ENCODE peak calls at places on chromosome 19, in seven cellular contexts. H, Y, G, W, A, D and B are unnamed samples.

GRCh38 chr19:17931532-17932191 is 1.2 kb upstream of the CCDC124 start:
- DNase-seq in H (no peak), Y (no peak), G (no peak), W (no peak), A (no peak), D (no peak), B (no peak)

GRCh38 chr19:38736413-38737280 is 7.6 kb downstream of the CAPN12 start:
- DNase-seq in H (peak; percentile 79), Y (no peak), G (no peak), W (no peak), A (no peak), D (peak; percentile 39), B (peak; percentile 80)

GRCh38 chr19:58330458-58330857 is 3.7 kb downstream of the ZSCAN22 start:
- DNase-seq in H (no peak), Y (peak; percentile 81), G (no peak), W (no peak), A (peak; percentile 68), D (peak; percentile 71), B (no peak)

GRCh38 chr19:45934551-45935230 is 20.1 kb upstream of the NANOS2 start:
- DNase-seq in H (no peak), Y (no peak), G (no peak), W (no peak), A (no peak), D (no peak), B (no peak)

GRCh38 chr19:3483226-3483628 is at the start of gene SMIM44:
- DNase-seq in H (peak; percentile 54), Y (no peak), G (no peak), W (no peak), A (no peak), D (no peak), B (no peak)

GRCh38 chr19:52993342-52994178 is 20.2 kb upstream of the ERVV-1 start:
- DNase-seq in H (peak; percentile 90), Y (peak; percentile 78), G (peak; percentile 49), W (peak; percentile 47), A (peak; percentile 58), D (peak; percentile 87), B (peak; percentile 33)

GRCh38 chr19:52992109-52993004 is 21.4 kb upstream of the ERVV-1 start:
- DNase-seq in H (peak; percentile 34), Y (peak; percentile 5), G (no peak), W (no peak), A (no peak), D (peak; percentile 19), B (no peak)

GRCh38 chr19:48965806-48966540 is 864 bp downstream of the FTL start:
- DNase-seq in H (peak; percentile 92), Y (peak; percentile 79), G (no peak), W (peak; percentile 92), A (peak; percentile 69), D (peak; percentile 88), B (peak; percentile 87)

GRCh38 chr19:4060621-4061177 is 6.0 kb downstream of the ZBTB7A start:
- DNase-seq in H (peak; percentile 62), Y (no peak), G (no peak), W (no peak), A (no peak), D (no peak), B (no peak)

GRCh38 chr19:44737238-44738160 is 11.0 kb upstream of the BCL3 start:
- DNase-seq in H (no peak), Y (peak; percentile 78), G (no peak), W (no peak), A (peak; percentile 82), D (peak; percentile 59), B (no peak)

GRCh38 chr19:35015576-35016351 is 14.5 kb upstream of the SCN1B start:
- DNase-seq in H (no peak), Y (no peak), G (no peak), W (no peak), A (peak; percentile 54), D (peak; percentile 44), B (no peak)

GRCh38 chr19:40609561-40610395 is 8.6 kb downstream of the LTBP4 start:
- DNase-seq in H (peak; percentile 98), Y (peak; percentile 73), G (no peak), W (no peak), A (peak; percentile 48), D (peak; percentile 62), B (peak; percentile 87)

GRCh38 chr19:11435833-11436313 is 438 bp downstream of the PRKCSH start:
- DNase-seq in H (peak; percentile 50), Y (no peak), G (no peak), W (no peak), A (peak; percentile 16), D (peak; percentile 55), B (peak; percentile 4)

GRCh38 chr19:47258895-47259555 is 2.7 kb downstream of the CCDC9 start:
- DNase-seq in H (no peak), Y (no peak), G (no peak), W (no peak), A (no peak), D (no peak), B (no peak)

GRCh38 chr19:17109962-17110598 is 34.5 kb downstream of the MYO9B start:
- DNase-seq in H (peak; percentile 52), Y (no peak), G (no peak), W (no peak), A (no peak), D (no peak), B (no peak)

GRCh38 chr19:45474941-45475516 is 7.2 kb downstream of the FOSB start:
- DNase-seq in H (no peak), Y (no peak), G (no peak), W (no peak), A (no peak), D (no peak), B (no peak)

GRCh38 chr19:39946532-39946931 is 12.1 kb upstream of the FCGBP start:
- DNase-seq in H (no peak), Y (no peak), G (no peak), W (no peak), A (no peak), D (peak; percentile 21), B (no peak)

GRCh38 chr19:23762884-23763711 is 4.4 kb upstream of the ZNF681 start:
- DNase-seq in H (peak; percentile 94), Y (peak; percentile 4), G (no peak), W (peak; percentile 73), A (peak; percentile 56), D (peak; percentile 71), B (peak; percentile 89)

GRCh38 chr19:12730054-12730453 is 4.4 kb downstream of the TRIR start:
- DNase-seq in H (no peak), Y (no peak), G (no peak), W (no peak), A (no peak), D (no peak), B (no peak)

DNA sequence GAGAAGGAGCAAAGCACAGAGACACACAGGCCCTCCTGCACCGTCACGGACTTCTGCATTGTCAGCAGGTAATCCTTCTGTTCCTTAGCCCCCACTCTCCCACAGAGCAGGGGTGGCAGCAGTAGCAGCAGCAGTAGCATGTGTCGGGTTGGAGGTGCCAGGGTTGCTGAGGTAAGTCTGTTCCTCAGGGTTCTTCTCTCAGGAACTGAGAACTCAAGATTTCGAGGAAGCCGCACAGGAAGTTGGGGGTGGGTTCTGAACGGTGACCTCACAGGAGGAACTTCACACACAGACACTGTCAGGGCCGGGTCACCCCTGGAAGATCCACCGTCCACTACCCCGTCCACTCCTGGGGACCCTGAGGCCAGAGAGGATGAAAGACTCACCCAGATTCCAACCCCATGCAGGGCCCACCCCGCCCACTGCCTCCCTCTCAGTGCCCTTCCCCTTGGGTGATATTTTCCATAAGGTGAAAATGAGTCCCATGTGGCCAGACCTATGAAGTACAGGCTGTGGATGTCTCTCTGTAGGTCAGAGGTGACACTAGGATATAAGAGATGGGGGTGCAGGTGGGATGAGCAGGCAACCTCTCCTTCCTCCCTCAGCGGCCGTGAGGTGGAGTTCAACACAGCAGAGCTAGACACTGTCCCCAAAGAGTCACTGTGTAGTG is at the start of gene SIGLEC12:
- DNase-seq in H (peak; percentile 24), Y (no peak), G (no peak), W (no peak), A (no peak), D (no peak), B (no peak)
- TF ChIP-seq CTCF in H (no peak), Y (no peak), G (no peak), W (no peak), A (no peak), D (no peak), B (no peak)

DNA sequence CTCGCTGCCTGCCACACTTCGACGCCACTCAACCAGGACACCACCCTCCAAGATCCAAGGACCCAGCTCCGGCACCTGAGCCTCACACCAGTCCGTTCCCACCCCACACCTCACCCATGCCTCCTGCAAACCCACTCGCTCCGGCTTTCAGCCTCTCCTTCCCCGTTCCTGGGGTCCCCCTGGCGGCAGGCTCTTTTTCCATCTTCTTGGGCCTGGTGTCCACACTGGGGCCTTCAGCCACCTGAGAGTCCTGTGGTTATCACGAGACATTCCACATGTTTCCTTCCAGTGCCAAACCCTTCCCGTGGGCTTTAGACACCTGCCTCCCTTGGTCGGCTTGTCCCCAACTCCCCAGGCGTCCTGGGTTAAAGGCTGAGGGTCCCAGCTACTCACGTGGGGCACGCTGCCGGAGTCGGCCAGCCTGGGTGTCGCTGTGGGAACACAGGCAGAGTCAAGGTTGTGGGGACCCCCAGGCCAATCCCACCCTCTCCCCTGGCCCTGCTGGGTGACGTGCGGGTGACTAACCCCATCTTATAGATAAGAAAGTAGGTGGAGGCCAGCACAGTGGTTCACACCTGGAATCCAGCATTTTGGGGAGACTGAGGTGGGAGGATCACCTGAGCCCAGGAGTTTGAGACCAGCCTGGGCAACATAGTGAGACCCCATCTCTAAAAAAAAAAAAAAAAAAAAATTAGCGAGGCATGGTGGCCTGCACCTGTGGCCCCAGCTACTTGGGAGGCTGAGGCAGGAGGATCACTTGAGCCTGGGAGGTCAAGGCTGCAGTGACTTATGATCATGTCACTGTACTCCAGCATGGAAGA is 2.0 kb downstream of the JSRP1 start:
- DNase-seq in H (no peak), Y (no peak), G (no peak), W (no peak), A (no peak), D (peak; percentile 67), B (no peak)
- TF ChIP-seq CTCF in H (no peak), Y (peak; percentile 32), G (no peak), W (no peak), A (peak; percentile 36), D (peak; percentile 79), B (no peak)

GRCh38 chr19:18999896-19000620 is 33.3 kb downstream of the SUGP2 start:
- DNase-seq in H (no peak), Y (no peak), G (no peak), W (no peak), A (no peak), D (peak; percentile 48), B (peak; percentile 7)
- TF ChIP-seq CTCF in H (no peak), Y (peak; percentile 24), G (peak; percentile 51), W (no peak), A (peak; percentile 12), D (peak; percentile 64), B (no peak)

GRCh38 chr19:5678071-5678682 is 2.1 kb downstream of the MICOS13 start:
- DNase-seq in H (no peak), Y (no peak), G (no peak), W (no peak), A (no peak), D (no peak), B (no peak)

GRCh38 chr19:5676105-5676671 is 4.1 kb downstream of the MICOS13 start:
- DNase-seq in H (no peak), Y (no peak), G (no peak), W (no peak), A (no peak), D (no peak), B (no peak)

GRCh38 chr19:5676711-5677110 is 3.6 kb downstream of the MICOS13 start:
- DNase-seq in H (no peak), Y (no peak), G (no peak), W (no peak), A (no peak), D (no peak), B (no peak)

GRCh38 chr19:5677597-5677996 is 2.7 kb downstream of the MICOS13 start:
- DNase-seq in H (no peak), Y (no peak), G (no peak), W (no peak), A (no peak), D (no peak), B (no peak)

GRCh38 chr19:5677156-5677555 is 3.2 kb downstream of the MICOS13 start:
- DNase-seq in H (no peak), Y (no peak), G (no peak), W (no peak), A (no peak), D (no peak), B (no peak)
- TF ChIP-seq CTCF in H (no peak), Y (no peak), G (no peak), W (no peak), A (no peak), D (no peak), B (no peak)